ENCODE peak calls at places on chromosomes 5 and 9, in ten cellular contexts. One of them, this sample, is unnamed.

GRCh38 chr9:22279621-22280020 is 167.0 kb upstream of the DMRTA1 start:
- DNase-seq in NB4: no peak
- DNase-seq in EH: no peak
- DNase-seq in type B pancreatic cell: no peak
- DNase-seq in astrocyte of the hippocampus: peak; percentile 22
- DNase-seq in GM20000: no peak
- DNase-seq in tibial nerve: no peak
- DNase-seq in skeletal muscle cell: no peak
- DNase-seq in substantia nigra: no peak
- DNase-seq in brain microvascular endothelial cell: no peak
- DNase-seq in this sample: no peak

GRCh38 chr5:98500811-98501210 is 272.7 kb upstream of the RGMB start:
- DNase-seq in NB4: no peak
- DNase-seq in EH: no peak
- DNase-seq in type B pancreatic cell: no peak
- DNase-seq in astrocyte of the hippocampus: no peak
- DNase-seq in GM20000: no peak
- DNase-seq in tibial nerve: no peak
- DNase-seq in skeletal muscle cell: no peak
- DNase-seq in substantia nigra: no peak
- DNase-seq in brain microvascular endothelial cell: no peak
- DNase-seq in this sample: no peak

GRCh38 chr5:66324357-66324756 is 180.3 kb downstream of the SREK1 start:
- DNase-seq in NB4: no peak
- DNase-seq in EH: no peak
- DNase-seq in type B pancreatic cell: no peak
- DNase-seq in astrocyte of the hippocampus: peak; percentile 43
- DNase-seq in GM20000: no peak
- DNase-seq in tibial nerve: no peak
- DNase-seq in skeletal muscle cell: no peak
- DNase-seq in substantia nigra: no peak
- DNase-seq in brain microvascular endothelial cell: no peak
- DNase-seq in this sample: no peak

GRCh38 chr5:173495225-173495904 is 121.1 kb downstream of the BOD1 start:
- DNase-seq in NB4: no peak
- DNase-seq in EH: peak; percentile 76
- DNase-seq in type B pancreatic cell: no peak
- DNase-seq in astrocyte of the hippocampus: no peak
- DNase-seq in GM20000: no peak
- DNase-seq in tibial nerve: peak; percentile 60
- DNase-seq in skeletal muscle cell: no peak
- DNase-seq in substantia nigra: no peak
- DNase-seq in brain microvascular endothelial cell: no peak
- DNase-seq in this sample: no peak

GRCh38 chr5:62208218-62208852 is 97.7 kb upstream of the KIF2A start:
- DNase-seq in NB4: no peak
- DNase-seq in EH: no peak
- DNase-seq in type B pancreatic cell: no peak
- DNase-seq in astrocyte of the hippocampus: no peak
- DNase-seq in GM20000: no peak
- DNase-seq in tibial nerve: no peak
- DNase-seq in skeletal muscle cell: no peak
- DNase-seq in substantia nigra: no peak
- DNase-seq in brain microvascular endothelial cell: no peak
- DNase-seq in this sample: no peak

GRCh38 chr9:25678846-25679360 is 659 bp upstream of the TUSC1 start:
- DNase-seq in NB4: no peak
- DNase-seq in EH: no peak
- DNase-seq in type B pancreatic cell: no peak
- DNase-seq in astrocyte of the hippocampus: no peak
- DNase-seq in GM20000: no peak
- DNase-seq in tibial nerve: no peak
- DNase-seq in skeletal muscle cell: peak; percentile 8
- DNase-seq in substantia nigra: no peak
- DNase-seq in brain microvascular endothelial cell: no peak
- DNase-seq in this sample: no peak

GRCh38 chr5:33312631-33313030 is 128.1 kb upstream of the TARS1 start:
- DNase-seq in NB4: no peak
- DNase-seq in EH: peak; percentile 30
- DNase-seq in type B pancreatic cell: no peak
- DNase-seq in astrocyte of the hippocampus: no peak
- DNase-seq in GM20000: no peak
- DNase-seq in tibial nerve: no peak
- DNase-seq in skeletal muscle cell: peak; percentile 48
- DNase-seq in substantia nigra: no peak
- DNase-seq in brain microvascular endothelial cell: no peak
- DNase-seq in this sample: no peak

GRCh38 chr5:174311531-174312269 is 266.2 kb downstream of the NSG2 start:
- DNase-seq in NB4: peak; percentile 60
- DNase-seq in EH: peak; percentile 61
- DNase-seq in type B pancreatic cell: peak; percentile 91
- DNase-seq in astrocyte of the hippocampus: peak; percentile 86
- DNase-seq in GM20000: peak; percentile 88
- DNase-seq in tibial nerve: peak; percentile 47
- DNase-seq in skeletal muscle cell: no peak
- DNase-seq in substantia nigra: peak; percentile 20
- DNase-seq in brain microvascular endothelial cell: peak; percentile 49
- DNase-seq in this sample: no peak

GRCh38 chr5:78586251-78586650 is 62.3 kb downstream of the LHFPL2 start:
- DNase-seq in NB4: peak; percentile 90
- DNase-seq in EH: peak; percentile 98
- DNase-seq in type B pancreatic cell: no peak
- DNase-seq in astrocyte of the hippocampus: peak; percentile 88
- DNase-seq in GM20000: no peak
- DNase-seq in tibial nerve: no peak
- DNase-seq in skeletal muscle cell: peak; percentile 99
- DNase-seq in substantia nigra: no peak
- DNase-seq in brain microvascular endothelial cell: peak; percentile 100
- DNase-seq in this sample: no peak

GRCh38 chr5:97501965-97502305 is 318.9 kb upstream of the RIOK2 start:
- DNase-seq in NB4: no peak
- DNase-seq in EH: peak; percentile 14
- DNase-seq in type B pancreatic cell: no peak
- DNase-seq in astrocyte of the hippocampus: peak; percentile 62
- DNase-seq in GM20000: no peak
- DNase-seq in tibial nerve: no peak
- DNase-seq in skeletal muscle cell: no peak
- DNase-seq in substantia nigra: no peak
- DNase-seq in brain microvascular endothelial cell: no peak
- DNase-seq in this sample: no peak

GRCh38 chr5:10633271-10634049 is 69.6 kb downstream of the ANKRD33B start:
- DNase-seq in NB4: peak; percentile 60
- DNase-seq in EH: no peak
- DNase-seq in type B pancreatic cell: no peak
- DNase-seq in astrocyte of the hippocampus: no peak
- DNase-seq in GM20000: no peak
- DNase-seq in tibial nerve: no peak
- DNase-seq in skeletal muscle cell: no peak
- DNase-seq in substantia nigra: no peak
- DNase-seq in brain microvascular endothelial cell: no peak
- DNase-seq in this sample: no peak

GRCh38 chr9:92952861-92953620 is 5.7 kb downstream of the FGD3 start:
- DNase-seq in NB4: no peak
- DNase-seq in EH: no peak
- DNase-seq in type B pancreatic cell: no peak
- DNase-seq in astrocyte of the hippocampus: peak; percentile 58
- DNase-seq in GM20000: no peak
- DNase-seq in tibial nerve: no peak
- DNase-seq in skeletal muscle cell: no peak
- DNase-seq in substantia nigra: no peak
- DNase-seq in brain microvascular endothelial cell: no peak
- DNase-seq in this sample: no peak

GRCh38 chr9:135247174-135247930 is 159.9 kb downstream of the OLFM1 start:
- DNase-seq in NB4: no peak
- DNase-seq in EH: no peak
- DNase-seq in type B pancreatic cell: no peak
- DNase-seq in astrocyte of the hippocampus: no peak
- DNase-seq in GM20000: no peak
- DNase-seq in tibial nerve: no peak
- DNase-seq in skeletal muscle cell: no peak
- DNase-seq in substantia nigra: no peak
- DNase-seq in brain microvascular endothelial cell: no peak
- DNase-seq in this sample: no peak

GRCh38 chr5:135642179-135642505 is 63.4 kb upstream of the CXCL14 start:
- DNase-seq in NB4: no peak
- DNase-seq in EH: no peak
- DNase-seq in type B pancreatic cell: no peak
- DNase-seq in astrocyte of the hippocampus: no peak
- DNase-seq in GM20000: no peak
- DNase-seq in tibial nerve: no peak
- DNase-seq in skeletal muscle cell: no peak
- DNase-seq in substantia nigra: no peak
- DNase-seq in brain microvascular endothelial cell: no peak
- DNase-seq in this sample: no peak

GRCh38 chr5:33781286-33781685 is 110.5 kb downstream of the ADAMTS12 start:
- DNase-seq in NB4: no peak
- DNase-seq in EH: peak; percentile 82
- DNase-seq in type B pancreatic cell: no peak
- DNase-seq in astrocyte of the hippocampus: peak; percentile 64
- DNase-seq in GM20000: no peak
- DNase-seq in tibial nerve: peak; percentile 9
- DNase-seq in skeletal muscle cell: peak; percentile 87
- DNase-seq in substantia nigra: no peak
- DNase-seq in brain microvascular endothelial cell: peak; percentile 95
- DNase-seq in this sample: no peak

GRCh38 chr9:12629091-12629490 is 64.1 kb upstream of the TYRP1 start:
- DNase-seq in NB4: no peak
- DNase-seq in EH: no peak
- DNase-seq in type B pancreatic cell: no peak
- DNase-seq in astrocyte of the hippocampus: peak; percentile 62
- DNase-seq in GM20000: no peak
- DNase-seq in tibial nerve: no peak
- DNase-seq in skeletal muscle cell: no peak
- DNase-seq in substantia nigra: no peak
- DNase-seq in brain microvascular endothelial cell: no peak
- DNase-seq in this sample: no peak

GRCh38 chr5:134226441-134227192 is 744 bp upstream of the PPP2CA start:
- DNase-seq in NB4: no peak
- DNase-seq in EH: peak; percentile 34
- DNase-seq in type B pancreatic cell: no peak
- DNase-seq in astrocyte of the hippocampus: no peak
- DNase-seq in GM20000: peak; percentile 19
- DNase-seq in tibial nerve: peak; percentile 14
- DNase-seq in skeletal muscle cell: no peak
- DNase-seq in substantia nigra: no peak
- DNase-seq in brain microvascular endothelial cell: no peak
- DNase-seq in this sample: no peak

GRCh38 chr5:113507601-113508000 is 5.9 kb upstream of the YTHDC2 start:
- DNase-seq in NB4: peak; percentile 71
- DNase-seq in EH: no peak
- DNase-seq in type B pancreatic cell: no peak
- DNase-seq in astrocyte of the hippocampus: no peak
- DNase-seq in GM20000: no peak
- DNase-seq in tibial nerve: no peak
- DNase-seq in skeletal muscle cell: no peak
- DNase-seq in substantia nigra: no peak
- DNase-seq in brain microvascular endothelial cell: no peak
- DNase-seq in this sample: no peak

GRCh38 chr5:40165789-40166728 is 513.7 kb upstream of the PTGER4 start:
- DNase-seq in NB4: peak; percentile 31
- DNase-seq in EH: peak; percentile 51
- DNase-seq in type B pancreatic cell: no peak
- DNase-seq in astrocyte of the hippocampus: no peak
- DNase-seq in GM20000: no peak
- DNase-seq in tibial nerve: no peak
- DNase-seq in skeletal muscle cell: no peak
- DNase-seq in substantia nigra: no peak
- DNase-seq in brain microvascular endothelial cell: peak; percentile 7
- DNase-seq in this sample: peak; percentile 56

This sample was measured in T-helper 1 cell.